ENCODE peak calls at places on chromosomes 13 and 19, in seven cellular contexts. E is nephron progenitor cell, Y is neural crest cell, A is WERI-Rb-1, I is keratinocyte, M is astrocyte of the cerebellum, G is tibial nerve. F is an unnamed sample.

GRCh38 chr13:110116072-110116487 is 190.9 kb downstream of the COL4A1 start:
- DNase-seq in E (peak; percentile 87), Y (peak; percentile 73), A (peak; percentile 78), I (no peak), M (no peak), G (peak; percentile 44), F (no peak)

GRCh38 chr19:29379257-29379986 is 146.4 kb upstream of the VSTM2B start:
- DNase-seq in E (no peak), Y (no peak), A (no peak), I (no peak), M (no peak), G (peak; percentile 0), F (no peak)

GRCh38 chr19:55086730-55087541 is 11.3 kb downstream of the EPS8L1 start:
- DNase-seq in E (peak; percentile 98), Y (peak; percentile 97), A (peak; percentile 98), I (no peak), M (peak; percentile 81), G (peak; percentile 87), F (peak; percentile 34)

GRCh38 chr13:63393112-63393511 is 1977.5 kb upstream of the PCDH20 start:
- DNase-seq in E (no peak), Y (no peak), A (no peak), I (no peak), M (no peak), G (no peak), F (no peak)

GRCh38 chr19:46604781-46605355 is 3.7 kb downstream of the CALM3 start:
- DNase-seq in E (no peak), Y (no peak), A (no peak), I (no peak), M (no peak), G (no peak), F (no peak)

GRCh38 chr13:51799261-51799660 is 4.7 kb downstream of the DHRS12 start:
- DNase-seq in E (no peak), Y (no peak), A (no peak), I (no peak), M (no peak), G (no peak), F (no peak)

GRCh38 chr13:112688560-112689497 is 1.0 kb upstream of the ATP11A start:
- DNase-seq in E (no peak), Y (no peak), A (no peak), I (no peak), M (no peak), G (peak; percentile 40), F (no peak)

GRCh38 chr13:41562541-41563178 is 105.3 kb downstream of the RGCC start:
- DNase-seq in E (no peak), Y (no peak), A (no peak), I (no peak), M (no peak), G (no peak), F (no peak)

GRCh38 chr19:30870861-30871260 is 478.4 kb downstream of the TSHZ3 start:
- DNase-seq in E (no peak), Y (no peak), A (peak; percentile 24), I (no peak), M (no peak), G (no peak), F (no peak)

GRCh38 chr19:29667941-29668340 is 2.7 kb downstream of the PLEKHF1 start:
- DNase-seq in E (no peak), Y (no peak), A (no peak), I (no peak), M (no peak), G (no peak), F (no peak)

GRCh38 chr19:36488816-36489138 is 584 bp downstream of the ZNF566 start:
- DNase-seq in E (no peak), Y (no peak), A (peak; percentile 31), I (no peak), M (no peak), G (no peak), F (no peak)

GRCh38 chr13:81207221-81207620 is 866.3 kb upstream of the SPRY2 start:
- DNase-seq in E (no peak), Y (no peak), A (no peak), I (no peak), M (no peak), G (no peak), F (no peak)

GRCh38 chr13:46114599-46114998 is 9.8 kb upstream of the CPB2 start:
- DNase-seq in E (no peak), Y (no peak), A (no peak), I (no peak), M (no peak), G (no peak), F (no peak)

GRCh38 chr19:46082728-46083050 is 41.8 kb downstream of the IGFL3 start:
- DNase-seq in E (no peak), Y (no peak), A (no peak), I (peak; percentile 54), M (no peak), G (no peak), F (no peak)

GRCh38 chr19:45047188-45047797 is 8.4 kb downstream of the CLASRP start:
- DNase-seq in E (no peak), Y (no peak), A (no peak), I (no peak), M (no peak), G (no peak), F (no peak)

GRCh38 chr13:113049981-113050380 is 55.6 kb upstream of the F7 start:
- DNase-seq in E (no peak), Y (no peak), A (no peak), I (no peak), M (no peak), G (no peak), F (no peak)

DNA sequence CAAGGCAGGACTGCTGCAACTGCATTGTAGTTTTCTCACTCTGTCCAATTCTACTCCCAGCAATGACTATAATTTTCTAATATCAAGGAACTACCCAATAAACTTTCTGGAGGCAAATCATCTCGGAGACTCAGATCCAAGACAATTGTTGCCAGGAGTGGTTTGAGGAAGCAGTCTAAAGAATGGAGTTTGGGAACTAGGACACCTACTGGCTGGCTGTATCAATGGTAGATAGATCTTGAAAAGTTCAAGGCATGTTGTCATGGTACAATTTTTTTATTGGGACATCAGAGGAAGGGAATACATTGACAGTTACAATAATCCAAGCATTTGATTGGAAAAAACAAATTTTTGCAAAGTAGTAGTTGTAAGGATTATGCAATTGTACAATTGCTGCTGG is 648.3 kb upstream of the SLITRK6 start:
- DNase-seq in E (no peak), Y (no peak), A (no peak), I (no peak), M (no peak), G (no peak), F (no peak)
- TF ChIP-seq CTCF in E (no peak), Y (no peak), A (peak; percentile 30), I (no peak), M (no peak), G (no peak), F (no peak)

DNA sequence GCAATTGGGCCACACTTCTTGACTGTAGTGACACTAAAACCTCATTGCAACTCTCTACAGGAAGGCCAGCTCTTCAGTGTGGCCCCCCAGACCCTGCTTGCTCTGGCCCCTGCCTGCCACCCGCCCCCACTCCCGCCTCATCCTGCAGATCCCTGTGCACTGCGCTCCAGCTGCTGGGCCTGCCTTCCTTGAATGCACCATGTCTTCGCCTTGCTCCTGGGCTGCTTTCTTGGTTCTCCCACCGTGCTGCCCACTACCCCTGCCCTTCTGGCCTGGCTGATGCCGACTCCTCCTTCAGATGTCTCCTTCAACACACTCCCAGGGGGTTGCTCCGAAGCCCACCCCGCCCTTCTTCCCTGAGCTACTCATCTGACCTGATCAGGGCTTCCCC is 98.2 kb downstream of the SIPA1L3 start:
- DNase-seq in E (no peak), Y (no peak), A (no peak), I (no peak), M (no peak), G (no peak), F (no peak)
- TF ChIP-seq CTCF in E (no peak), Y (no peak), A (no peak), I (no peak), M (no peak), G (no peak), F (no peak)

GRCh38 chr19:48608798-48609263 is 2.3 kb downstream of the SPACA4 start:
- DNase-seq in E (no peak), Y (no peak), A (peak; percentile 66), I (no peak), M (no peak), G (no peak), F (no peak)
- TF ChIP-seq CTCF in E (peak; percentile 30), Y (peak; percentile 50), A (peak; percentile 76), I (peak; percentile 58), M (peak; percentile 62), G (peak; percentile 40), F (peak; percentile 66)

GRCh38 chr19:33998739-33999345 is 173.5 kb upstream of the LSM14A start:
- DNase-seq in E (no peak), Y (no peak), A (no peak), I (no peak), M (no peak), G (no peak), F (no peak)
- TF ChIP-seq CTCF in E (peak; percentile 30), Y (peak; percentile 70), A (no peak), I (peak; percentile 14), M (no peak), G (peak; percentile 24), F (no peak)

DNA sequence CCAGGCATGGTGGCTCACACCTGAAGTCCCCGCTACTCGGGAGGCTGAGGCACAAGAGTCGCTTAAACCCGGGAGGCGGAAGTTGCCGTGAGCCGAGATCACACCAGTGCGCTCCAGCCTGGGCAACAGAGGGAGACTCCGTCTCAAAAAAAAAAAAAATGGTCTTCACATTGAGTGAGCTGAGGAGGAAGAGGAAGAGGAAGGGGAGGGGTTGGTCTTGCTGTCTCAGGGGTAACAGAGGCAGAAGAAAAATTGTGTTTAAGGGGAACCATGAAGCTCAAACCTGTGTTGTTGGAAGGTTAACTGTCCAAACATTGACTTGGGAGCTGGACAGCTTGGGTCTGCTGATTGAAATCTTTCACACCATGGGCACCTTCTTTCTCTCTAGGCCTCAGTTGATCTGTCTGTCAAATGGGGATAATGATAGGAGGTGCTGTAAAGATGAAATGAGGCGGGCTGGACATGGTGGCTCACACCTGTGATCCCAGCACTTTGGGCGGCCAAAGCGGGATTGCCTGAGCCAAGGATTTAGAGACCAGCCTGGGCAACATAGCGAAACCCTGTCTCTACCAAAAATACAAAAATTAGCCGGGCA is 9.8 kb upstream of the SLC44A2 start:
- DNase-seq in E (no peak), Y (no peak), A (no peak), I (no peak), M (no peak), G (no peak), F (no peak)
- TF ChIP-seq CTCF in E (no peak), Y (no peak), A (no peak), I (no peak), M (no peak), G (no peak), F (no peak)

DNA sequence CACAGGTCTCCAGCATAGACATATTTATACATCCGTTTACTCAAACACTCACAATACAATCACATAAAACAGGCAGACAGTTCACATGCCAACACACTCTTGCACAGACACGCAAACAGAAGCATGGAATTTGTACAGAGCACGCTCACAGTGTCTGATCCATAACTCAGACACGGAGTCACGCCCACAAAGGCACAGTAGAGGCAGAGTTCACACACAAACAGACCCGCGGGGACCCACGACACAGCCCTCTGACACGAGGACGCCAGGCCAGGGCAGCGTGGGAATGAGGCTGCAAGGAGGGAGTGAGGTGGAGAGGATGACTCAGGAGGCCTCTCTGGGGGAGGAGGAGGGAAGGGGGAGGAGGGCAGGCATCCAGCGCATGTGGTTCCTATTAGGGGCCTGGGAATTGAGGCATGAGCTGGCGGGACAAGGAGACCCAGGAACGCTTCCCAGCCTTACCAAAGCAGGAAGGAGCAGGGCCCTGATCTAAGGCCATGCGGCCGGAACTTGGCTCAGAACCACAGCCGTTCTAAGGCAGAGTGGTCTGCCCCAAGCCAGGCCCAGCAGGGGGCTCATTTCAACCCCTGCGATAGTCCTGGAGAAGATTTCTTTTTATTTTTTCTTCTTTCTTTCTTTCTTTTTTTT is 9.1 kb upstream of the OLFM2 start:
- DNase-seq in E (peak; percentile 56), Y (no peak), A (no peak), I (no peak), M (peak; percentile 100), G (peak; percentile 91), F (peak; percentile 98)
- TF ChIP-seq CTCF in E (no peak), Y (no peak), A (no peak), I (no peak), M (no peak), G (no peak), F (peak; percentile 25)

F was measured in AG04449.